ENCODE peak calls at places on chromosomes 12 and 14, in five cellular contexts. One of them, this sample, is unnamed.

GRCh38 chr12:75815756-75816155 is 215.8 kb downstream of the PHLDA1 start:
- DNase-seq in MM.1S: no peak
- DNase-seq in Peyer's patch: no peak
- DNase-seq in left ventricle myocardium inferior: no peak
- DNase-seq in ovary: no peak
- DNase-seq in this sample: no peak

GRCh38 chr12:53195516-53196420 is 11.3 kb downstream of the ITGB7 start:
- DNase-seq in ovary: no peak
- DNase-seq in MM.1S: no peak
- DNase-seq in Peyer's patch: peak; percentile 41
- DNase-seq in left ventricle myocardium inferior: no peak
- DNase-seq in this sample: no peak

GRCh38 chr12:3071107-3071506 is 6.1 kb upstream of the TSPAN9 start:
- DNase-seq in ovary: no peak
- DNase-seq in left ventricle myocardium inferior: no peak
- DNase-seq in Peyer's patch: no peak
- DNase-seq in MM.1S: no peak
- DNase-seq in this sample: no peak

GRCh38 chr12:130114952-130115351 is 47.3 kb upstream of the FZD10 start:
- DNase-seq in ovary: no peak
- DNase-seq in left ventricle myocardium inferior: no peak
- DNase-seq in MM.1S: no peak
- DNase-seq in Peyer's patch: no peak
- DNase-seq in this sample: no peak

GRCh38 chr12:124621296-124621660 is 53.9 kb upstream of the NCOR2 start:
- DNase-seq in left ventricle myocardium inferior: peak; percentile 72
- DNase-seq in MM.1S: no peak
- DNase-seq in ovary: peak; percentile 74
- DNase-seq in Peyer's patch: peak; percentile 61
- DNase-seq in this sample: no peak

GRCh38 chr14:94298130-94298529 is 5.1 kb upstream of the SERPINA10 start:
- DNase-seq in ovary: no peak
- DNase-seq in MM.1S: no peak
- DNase-seq in left ventricle myocardium inferior: no peak
- DNase-seq in Peyer's patch: no peak
- DNase-seq in this sample: no peak

GRCh38 chr12:125330645-125331341 is 265.6 kb downstream of the AACS start:
- DNase-seq in MM.1S: peak; percentile 23
- DNase-seq in ovary: peak; percentile 58
- DNase-seq in left ventricle myocardium inferior: peak; percentile 62
- DNase-seq in Peyer's patch: peak; percentile 68
- DNase-seq in this sample: no peak

GRCh38 chr14:105987563-105987962 is 461.2 kb downstream of the TMEM121 start:
- DNase-seq in MM.1S: no peak
- DNase-seq in ovary: no peak
- DNase-seq in left ventricle myocardium inferior: no peak
- DNase-seq in Peyer's patch: no peak
- DNase-seq in this sample: no peak

GRCh38 chr14:76073732-76074131 is 78.0 kb upstream of the GPATCH2L start:
- DNase-seq in MM.1S: no peak
- DNase-seq in Peyer's patch: no peak
- DNase-seq in ovary: no peak
- DNase-seq in left ventricle myocardium inferior: no peak
- DNase-seq in this sample: no peak

GRCh38 chr14:68932219-68932618 is 46.9 kb downstream of the ACTN1 start:
- DNase-seq in ovary: no peak
- DNase-seq in Peyer's patch: no peak
- DNase-seq in left ventricle myocardium inferior: no peak
- DNase-seq in MM.1S: no peak
- DNase-seq in this sample: no peak

DNA sequence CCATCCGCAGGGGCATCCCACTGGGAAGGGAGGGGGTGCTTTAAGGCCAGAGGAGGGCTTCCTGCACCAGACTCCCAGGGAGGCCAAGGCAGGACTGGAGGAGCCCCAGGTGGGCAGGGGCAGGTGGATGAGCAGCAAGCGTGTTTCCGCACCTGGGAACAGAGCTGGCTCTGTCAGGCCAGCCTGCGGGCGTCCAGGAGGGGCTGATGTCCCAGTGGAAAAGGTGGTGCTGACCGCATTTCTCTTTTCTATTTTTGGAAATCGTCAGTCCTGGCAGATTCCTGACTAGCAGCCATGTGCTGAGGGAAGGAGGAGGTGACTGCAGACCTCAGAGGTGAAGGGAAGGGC is 27.2 kb downstream of the CHGA start:
- DNase-seq in MM.1S: no peak
- DNase-seq in left ventricle myocardium inferior: no peak
- DNase-seq in ovary: no peak
- DNase-seq in Peyer's patch: no peak
- DNase-seq in this sample: no peak
- H3K27me3 ChIP-seq in MM.1S: no peaks in the 10 kb centered on the region
- H3K27me3 ChIP-seq in left ventricle myocardium inferior: no peaks in the 10 kb centered on the region
- H3K27me3 ChIP-seq in ovary: no peaks in the 10 kb centered on the region
- H3K27me3 ChIP-seq in Peyer's patch: no peaks in the 10 kb centered on the region
- H3K27me3 ChIP-seq in this sample: no peaks in the 10 kb centered on the region

DNA sequence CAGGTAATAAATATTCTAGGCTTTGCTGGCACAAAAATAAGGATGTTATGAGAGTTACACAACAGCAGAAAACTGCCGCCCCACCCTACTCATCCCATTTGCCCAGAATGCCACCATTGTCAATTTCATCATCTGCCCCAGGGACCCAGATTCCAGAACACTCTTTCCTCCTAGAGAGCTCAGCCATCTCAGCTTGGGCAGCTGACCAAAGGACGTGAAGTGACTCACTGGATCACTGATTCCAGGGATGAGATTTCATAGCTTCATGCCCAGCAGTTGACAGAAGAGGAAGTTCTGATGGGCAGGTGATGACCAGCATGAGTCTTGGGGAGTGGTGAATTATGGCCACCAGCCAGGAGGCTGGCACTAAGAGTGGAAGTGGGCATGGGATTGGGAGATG is 450.3 kb downstream of the RMST start:
- DNase-seq in MM.1S: no peak
- DNase-seq in ovary: no peak
- DNase-seq in Peyer's patch: no peak
- DNase-seq in left ventricle myocardium inferior: no peak
- DNase-seq in this sample: no peak
- H3K27ac ChIP-seq in MM.1S: no peak overlapping the region
- H3K27ac ChIP-seq in ovary: no peak overlapping the region
- H3K27ac ChIP-seq in Peyer's patch: no peak overlapping the region
- H3K27ac ChIP-seq in left ventricle myocardium inferior: no peak overlapping the region
- H3K27ac ChIP-seq in this sample: no peak overlapping the region

GRCh38 chr12:6697584-6698351 is 2.8 kb downstream of the PIANP start:
- DNase-seq in ovary: no peak
- DNase-seq in MM.1S: no peak
- DNase-seq in left ventricle myocardium inferior: no peak
- DNase-seq in Peyer's patch: peak; percentile 61
- DNase-seq in this sample: no peak

GRCh38 chr12:6700646-6701051 is at the start of gene PIANP:
- DNase-seq in Peyer's patch: peak; percentile 63
- DNase-seq in MM.1S: no peak
- DNase-seq in left ventricle myocardium inferior: peak; percentile 38
- DNase-seq in ovary: peak; percentile 67
- DNase-seq in this sample: no peak

GRCh38 chr12:6698352-6699046 is 2.1 kb downstream of the PIANP start:
- DNase-seq in left ventricle myocardium inferior: no peak
- DNase-seq in Peyer's patch: no peak
- DNase-seq in ovary: no peak
- DNase-seq in MM.1S: no peak
- DNase-seq in this sample: no peak

GRCh38 chr12:6699989-6700645 is 498 bp downstream of the PIANP start:
- DNase-seq in ovary: no peak
- DNase-seq in MM.1S: no peak
- DNase-seq in left ventricle myocardium inferior: no peak
- DNase-seq in Peyer's patch: no peak
- DNase-seq in this sample: no peak

GRCh38 chr12:6699259-6699988 is 1.2 kb downstream of the PIANP start:
- DNase-seq in ovary: no peak
- DNase-seq in Peyer's patch: no peak
- DNase-seq in left ventricle myocardium inferior: no peak
- DNase-seq in MM.1S: no peak
- DNase-seq in this sample: no peak
- H3K27me3 ChIP-seq in ovary: no peaks in the 10 kb centered on the region
- H3K27me3 ChIP-seq in Peyer's patch: peaks cover 24% of the 10 kb centered on the region
- H3K27me3 ChIP-seq in left ventricle myocardium inferior: peaks cover 94% of the 10 kb centered on the region
- H3K27me3 ChIP-seq in MM.1S: peaks cover 95% of the 10 kb centered on the region
- H3K27me3 ChIP-seq in this sample: peaks cover 9% of the 10 kb centered on the region

DNA sequence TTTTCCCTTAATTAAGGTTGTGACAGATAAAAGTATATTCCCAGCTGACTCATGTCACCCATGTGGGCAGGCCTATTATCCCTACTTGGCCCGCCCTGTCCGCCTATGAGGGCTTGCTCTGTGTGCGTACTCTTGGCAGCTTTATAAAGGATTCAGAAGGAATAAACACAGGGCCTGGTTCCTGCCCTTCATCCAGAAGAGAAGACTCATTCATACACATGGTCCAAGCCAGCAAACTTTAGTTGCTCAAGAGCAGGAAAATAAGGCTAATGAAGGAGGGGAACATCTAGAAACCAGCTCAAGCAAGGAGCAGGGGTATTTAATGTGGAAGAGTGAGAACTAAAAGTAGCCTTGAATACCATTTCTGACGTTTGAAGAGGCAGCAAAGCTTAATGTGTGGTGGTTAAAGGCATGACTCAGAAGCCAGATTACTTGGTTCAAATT is 141.9 kb downstream of the CRADD start:
- DNase-seq in Peyer's patch: peak; percentile 66
- DNase-seq in MM.1S: no peak
- DNase-seq in left ventricle myocardium inferior: peak; percentile 55
- DNase-seq in ovary: peak; percentile 69
- DNase-seq in this sample: no peak
- H3K27ac ChIP-seq in Peyer's patch: no peak overlapping the region
- H3K27ac ChIP-seq in MM.1S: no peak overlapping the region
- H3K27ac ChIP-seq in left ventricle myocardium inferior: peak overlapping the region; percentile 95
- H3K27ac ChIP-seq in ovary: peak overlapping the region; percentile 65
- H3K27ac ChIP-seq in this sample: no peak overlapping the region

GRCh38 chr12:63313139-63313538 is 162.1 kb upstream of the AVPR1A start:
- DNase-seq in Peyer's patch: no peak
- DNase-seq in MM.1S: no peak
- DNase-seq in left ventricle myocardium inferior: no peak
- DNase-seq in ovary: no peak
- DNase-seq in this sample: no peak

GRCh38 chr12:63307849-63308248 is 156.8 kb upstream of the AVPR1A start:
- DNase-seq in Peyer's patch: no peak
- DNase-seq in MM.1S: no peak
- DNase-seq in left ventricle myocardium inferior: no peak
- DNase-seq in ovary: no peak
- DNase-seq in this sample: no peak

GRCh38 chr12:63304844-63305243 is 153.8 kb upstream of the AVPR1A start:
- DNase-seq in Peyer's patch: no peak
- DNase-seq in ovary: no peak
- DNase-seq in MM.1S: no peak
- DNase-seq in left ventricle myocardium inferior: no peak
- DNase-seq in this sample: no peak

GRCh38 chr12:63306476-63306875 is 155.5 kb upstream of the AVPR1A start:
- DNase-seq in left ventricle myocardium inferior: no peak
- DNase-seq in Peyer's patch: no peak
- DNase-seq in ovary: no peak
- DNase-seq in MM.1S: no peak
- DNase-seq in this sample: no peak

GRCh38 chr12:63308701-63309100 is 157.7 kb upstream of the AVPR1A start:
- DNase-seq in ovary: no peak
- DNase-seq in Peyer's patch: no peak
- DNase-seq in left ventricle myocardium inferior: no peak
- DNase-seq in MM.1S: no peak
- DNase-seq in this sample: no peak
- H3K27me3 ChIP-seq in ovary: no peaks in the 10 kb centered on the region
- H3K27me3 ChIP-seq in Peyer's patch: no peaks in the 10 kb centered on the region
- H3K27me3 ChIP-seq in left ventricle myocardium inferior: no peaks in the 10 kb centered on the region
- H3K27me3 ChIP-seq in MM.1S: no peaks in the 10 kb centered on the region
- H3K27me3 ChIP-seq in this sample: peaks cover 13% of the 10 kb centered on the region

DNA sequence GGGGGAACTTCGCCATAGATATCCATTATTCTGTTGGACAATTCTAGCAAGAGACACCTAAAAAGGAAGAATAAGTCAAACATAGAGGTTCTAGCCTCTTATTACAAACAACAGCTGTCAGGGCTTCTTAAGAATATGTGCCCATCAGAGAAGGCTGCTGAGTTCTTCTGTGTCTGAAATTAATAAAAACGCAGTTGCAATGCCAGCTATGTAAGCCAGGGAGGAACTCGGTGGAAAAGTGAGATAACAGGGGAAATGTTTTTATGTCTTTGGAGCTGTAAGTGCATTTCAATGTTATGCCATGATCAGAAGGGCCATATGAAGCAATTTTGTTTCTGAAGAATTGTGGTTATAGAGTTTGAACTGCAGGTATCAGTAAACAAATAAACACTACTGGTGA is 95.0 kb downstream of the SYT1 start:
- DNase-seq in left ventricle myocardium inferior: no peak
- DNase-seq in ovary: no peak
- DNase-seq in MM.1S: no peak
- DNase-seq in Peyer's patch: no peak
- DNase-seq in this sample: no peak
- H3K27ac ChIP-seq in left ventricle myocardium inferior: no peak overlapping the region
- H3K27ac ChIP-seq in ovary: no peak overlapping the region
- H3K27ac ChIP-seq in MM.1S: no peak overlapping the region
- H3K27ac ChIP-seq in Peyer's patch: no peak overlapping the region
- H3K27ac ChIP-seq in this sample: no peak overlapping the region